ENCODE peak calls at places on chromosomes 3 and 15, in seven cellular contexts. One of them, this sample, is unnamed. For H3K4me1 and H3K9me3, the result is how much of the 10 kb centered on the place peaks cover.

GRCh38 chr3:188294823-188295487 is 141.0 kb downstream of the LPP start:
- DNase-seq in thoracic aorta: no peak
- DNase-seq in neural progenitor cell: no peak
- DNase-seq in uterus: no peak
- DNase-seq in CD8-positive, alpha-beta T cell: no peak
- DNase-seq in naive thymus-derived CD4-positive, alpha-beta T cell: no peak
- DNase-seq in CD8-positive, alpha-beta memory T cell: no peak
- DNase-seq in this sample: no peak

GRCh38 chr3:126024049-126024854 is 55.3 kb downstream of the ROPN1B start:
- DNase-seq in thoracic aorta: no peak
- DNase-seq in CD8-positive, alpha-beta T cell: no peak
- DNase-seq in naive thymus-derived CD4-positive, alpha-beta T cell: no peak
- DNase-seq in neural progenitor cell: no peak
- DNase-seq in CD8-positive, alpha-beta memory T cell: no peak
- DNase-seq in uterus: no peak
- DNase-seq in this sample: no peak

GRCh38 chr15:78956937-78957336 is 12.1 kb upstream of the CTSH start:
- DNase-seq in uterus: no peak
- DNase-seq in naive thymus-derived CD4-positive, alpha-beta T cell: no peak
- DNase-seq in CD8-positive, alpha-beta T cell: no peak
- DNase-seq in thoracic aorta: no peak
- DNase-seq in neural progenitor cell: no peak
- DNase-seq in CD8-positive, alpha-beta memory T cell: no peak
- DNase-seq in this sample: no peak

GRCh38 chr15:89095556-89095955 is 7.3 kb downstream of the ABHD2 start:
- DNase-seq in neural progenitor cell: no peak
- DNase-seq in CD8-positive, alpha-beta T cell: no peak
- DNase-seq in uterus: no peak
- DNase-seq in CD8-positive, alpha-beta memory T cell: no peak
- DNase-seq in naive thymus-derived CD4-positive, alpha-beta T cell: no peak
- DNase-seq in thoracic aorta: no peak
- DNase-seq in this sample: no peak

GRCh38 chr15:63019539-63020109 is 22.9 kb upstream of the TPM1 start:
- DNase-seq in CD8-positive, alpha-beta T cell: no peak
- DNase-seq in CD8-positive, alpha-beta memory T cell: no peak
- DNase-seq in neural progenitor cell: peak
- DNase-seq in thoracic aorta: no peak
- DNase-seq in naive thymus-derived CD4-positive, alpha-beta T cell: no peak
- DNase-seq in uterus: peak
- DNase-seq in this sample: no peak

GRCh38 chr15:67090297-67091072 is 25.1 kb downstream of the SMAD3 start:
- DNase-seq in thoracic aorta: no peak
- DNase-seq in uterus: no peak
- DNase-seq in CD8-positive, alpha-beta memory T cell: no peak
- DNase-seq in neural progenitor cell: no peak
- DNase-seq in naive thymus-derived CD4-positive, alpha-beta T cell: no peak
- DNase-seq in CD8-positive, alpha-beta T cell: no peak
- DNase-seq in this sample: no peak

GRCh38 chr3:46713898-46714552 is 3.6 kb downstream of the PRSS50 start:
- DNase-seq in CD8-positive, alpha-beta memory T cell: no peak
- DNase-seq in CD8-positive, alpha-beta T cell: no peak
- DNase-seq in uterus: no peak
- DNase-seq in thoracic aorta: no peak
- DNase-seq in neural progenitor cell: no peak
- DNase-seq in naive thymus-derived CD4-positive, alpha-beta T cell: no peak
- DNase-seq in this sample: no peak

GRCh38 chr15:74228723-74229081 is 7.4 kb upstream of the CCDC33 start:
- DNase-seq in CD8-positive, alpha-beta T cell: no peak
- DNase-seq in uterus: no peak
- DNase-seq in thoracic aorta: no peak
- DNase-seq in CD8-positive, alpha-beta memory T cell: no peak
- DNase-seq in naive thymus-derived CD4-positive, alpha-beta T cell: no peak
- DNase-seq in neural progenitor cell: peak
- DNase-seq in this sample: no peak

GRCh38 chr3:186476044-186476468 is 68.1 kb downstream of the CRYGS start:
- DNase-seq in naive thymus-derived CD4-positive, alpha-beta T cell: no peak
- DNase-seq in CD8-positive, alpha-beta T cell: no peak
- DNase-seq in uterus: no peak
- DNase-seq in CD8-positive, alpha-beta memory T cell: no peak
- DNase-seq in neural progenitor cell: no peak
- DNase-seq in thoracic aorta: no peak
- DNase-seq in this sample: no peak

GRCh38 chr15:81752149-81752942 is 293.5 kb downstream of the MEX3B start:
- DNase-seq in uterus: peak
- DNase-seq in thoracic aorta: no peak
- DNase-seq in CD8-positive, alpha-beta T cell: no peak
- DNase-seq in naive thymus-derived CD4-positive, alpha-beta T cell: no peak
- DNase-seq in neural progenitor cell: peak
- DNase-seq in CD8-positive, alpha-beta memory T cell: no peak
- DNase-seq in this sample: no peak

GRCh38 chr3:52218454-52218853 is 7.0 kb downstream of the TLR9 start:
- DNase-seq in CD8-positive, alpha-beta memory T cell: peak
- DNase-seq in thoracic aorta: no peak
- DNase-seq in uterus: no peak
- DNase-seq in CD8-positive, alpha-beta T cell: peak
- DNase-seq in neural progenitor cell: no peak
- DNase-seq in naive thymus-derived CD4-positive, alpha-beta T cell: no peak
- DNase-seq in this sample: no peak

DNA sequence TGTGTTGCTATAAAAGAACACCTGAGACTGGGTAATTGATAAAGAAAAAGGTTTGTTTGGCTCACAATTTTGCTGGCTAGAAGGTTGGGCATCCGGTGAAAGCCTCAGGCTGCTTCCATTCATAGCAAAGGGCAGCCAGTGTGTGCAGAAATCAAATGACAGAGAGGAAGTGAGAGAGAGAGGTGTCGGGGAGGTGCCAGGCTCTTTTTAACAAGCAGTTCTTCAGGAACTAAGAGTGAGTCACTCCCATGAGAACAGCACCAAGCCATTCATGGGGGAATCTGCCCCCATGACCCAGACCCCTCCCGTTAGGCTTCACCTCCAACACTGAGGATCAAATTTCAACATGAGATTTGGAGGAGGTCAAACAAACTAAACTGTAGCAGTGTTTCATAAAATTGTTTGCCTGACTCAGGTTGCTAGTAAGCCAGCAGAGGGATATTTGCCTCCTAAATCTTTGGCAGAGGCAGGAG is 4.5 kb upstream of the PARP15 start:
- DNase-seq in CD8-positive, alpha-beta memory T cell: peak
- DNase-seq in uterus: peak
- DNase-seq in naive thymus-derived CD4-positive, alpha-beta T cell: no peak
- DNase-seq in neural progenitor cell: peak
- DNase-seq in CD8-positive, alpha-beta T cell: no peak
- DNase-seq in thoracic aorta: no peak
- DNase-seq in this sample: peak
- H3K4me1 ChIP-seq in CD8-positive, alpha-beta memory T cell: under half
- H3K4me1 ChIP-seq in uterus: under half
- H3K4me1 ChIP-seq in naive thymus-derived CD4-positive, alpha-beta T cell: under half
- H3K4me1 ChIP-seq in neural progenitor cell: under half
- H3K4me1 ChIP-seq in CD8-positive, alpha-beta T cell: under half
- H3K4me1 ChIP-seq in thoracic aorta: under half
- H3K4me1 ChIP-seq in this sample: half or more

GRCh38 chr15:73153447-73153846 is 101.2 kb downstream of the NEO1 start:
- DNase-seq in CD8-positive, alpha-beta T cell: no peak
- DNase-seq in naive thymus-derived CD4-positive, alpha-beta T cell: no peak
- DNase-seq in uterus: no peak
- DNase-seq in neural progenitor cell: no peak
- DNase-seq in thoracic aorta: no peak
- DNase-seq in CD8-positive, alpha-beta memory T cell: no peak
- DNase-seq in this sample: no peak
- H3K9me3 ChIP-seq in CD8-positive, alpha-beta T cell: under half
- H3K9me3 ChIP-seq in naive thymus-derived CD4-positive, alpha-beta T cell: under half
- H3K9me3 ChIP-seq in uterus: under half
- H3K9me3 ChIP-seq in neural progenitor cell: under half
- H3K9me3 ChIP-seq in thoracic aorta: under half
- H3K9me3 ChIP-seq in CD8-positive, alpha-beta memory T cell: under half
- H3K9me3 ChIP-seq in this sample: under half

GRCh38 chr3:123297627-123297899 is 95.8 kb downstream of the SEC22A start:
- DNase-seq in naive thymus-derived CD4-positive, alpha-beta T cell: no peak
- DNase-seq in CD8-positive, alpha-beta T cell: no peak
- DNase-seq in neural progenitor cell: peak
- DNase-seq in thoracic aorta: no peak
- DNase-seq in CD8-positive, alpha-beta memory T cell: no peak
- DNase-seq in uterus: no peak
- DNase-seq in this sample: no peak
- H3K4me1 ChIP-seq in naive thymus-derived CD4-positive, alpha-beta T cell: under half
- H3K4me1 ChIP-seq in CD8-positive, alpha-beta T cell: under half
- H3K4me1 ChIP-seq in neural progenitor cell: under half
- H3K4me1 ChIP-seq in thoracic aorta: under half
- H3K4me1 ChIP-seq in CD8-positive, alpha-beta memory T cell: under half
- H3K4me1 ChIP-seq in uterus: under half
- H3K4me1 ChIP-seq in this sample: under half

GRCh38 chr3:149831321-149831720 is 18.3 kb downstream of the RNF13 start:
- DNase-seq in CD8-positive, alpha-beta T cell: no peak
- DNase-seq in CD8-positive, alpha-beta memory T cell: no peak
- DNase-seq in uterus: no peak
- DNase-seq in neural progenitor cell: no peak
- DNase-seq in thoracic aorta: no peak
- DNase-seq in naive thymus-derived CD4-positive, alpha-beta T cell: no peak
- DNase-seq in this sample: no peak
- H3K9me3 ChIP-seq in CD8-positive, alpha-beta T cell: under half
- H3K9me3 ChIP-seq in CD8-positive, alpha-beta memory T cell: under half
- H3K9me3 ChIP-seq in uterus: under half
- H3K9me3 ChIP-seq in neural progenitor cell: under half
- H3K9me3 ChIP-seq in thoracic aorta: under half
- H3K9me3 ChIP-seq in naive thymus-derived CD4-positive, alpha-beta T cell: under half
- H3K9me3 ChIP-seq in this sample: under half

GRCh38 chr3:129312671-129313414 is 34.2 kb downstream of the HMCES start:
- DNase-seq in CD8-positive, alpha-beta memory T cell: no peak
- DNase-seq in CD8-positive, alpha-beta T cell: no peak
- DNase-seq in neural progenitor cell: no peak
- DNase-seq in thoracic aorta: no peak
- DNase-seq in uterus: no peak
- DNase-seq in naive thymus-derived CD4-positive, alpha-beta T cell: no peak
- DNase-seq in this sample: no peak

GRCh38 chr3:129314757-129315385 is 36.2 kb downstream of the HMCES start:
- DNase-seq in CD8-positive, alpha-beta T cell: peak
- DNase-seq in uterus: peak
- DNase-seq in naive thymus-derived CD4-positive, alpha-beta T cell: peak
- DNase-seq in thoracic aorta: peak
- DNase-seq in neural progenitor cell: peak
- DNase-seq in CD8-positive, alpha-beta memory T cell: peak
- DNase-seq in this sample: peak

GRCh38 chr3:129312021-129312639 is 33.5 kb downstream of the HMCES start:
- DNase-seq in neural progenitor cell: no peak
- DNase-seq in uterus: no peak
- DNase-seq in naive thymus-derived CD4-positive, alpha-beta T cell: no peak
- DNase-seq in CD8-positive, alpha-beta T cell: no peak
- DNase-seq in CD8-positive, alpha-beta memory T cell: no peak
- DNase-seq in thoracic aorta: no peak
- DNase-seq in this sample: peak

GRCh38 chr3:129313983-129314756 is 35.5 kb downstream of the HMCES start:
- DNase-seq in uterus: peak
- DNase-seq in neural progenitor cell: peak
- DNase-seq in naive thymus-derived CD4-positive, alpha-beta T cell: no peak
- DNase-seq in CD8-positive, alpha-beta T cell: no peak
- DNase-seq in CD8-positive, alpha-beta memory T cell: no peak
- DNase-seq in thoracic aorta: no peak
- DNase-seq in this sample: peak

DNA sequence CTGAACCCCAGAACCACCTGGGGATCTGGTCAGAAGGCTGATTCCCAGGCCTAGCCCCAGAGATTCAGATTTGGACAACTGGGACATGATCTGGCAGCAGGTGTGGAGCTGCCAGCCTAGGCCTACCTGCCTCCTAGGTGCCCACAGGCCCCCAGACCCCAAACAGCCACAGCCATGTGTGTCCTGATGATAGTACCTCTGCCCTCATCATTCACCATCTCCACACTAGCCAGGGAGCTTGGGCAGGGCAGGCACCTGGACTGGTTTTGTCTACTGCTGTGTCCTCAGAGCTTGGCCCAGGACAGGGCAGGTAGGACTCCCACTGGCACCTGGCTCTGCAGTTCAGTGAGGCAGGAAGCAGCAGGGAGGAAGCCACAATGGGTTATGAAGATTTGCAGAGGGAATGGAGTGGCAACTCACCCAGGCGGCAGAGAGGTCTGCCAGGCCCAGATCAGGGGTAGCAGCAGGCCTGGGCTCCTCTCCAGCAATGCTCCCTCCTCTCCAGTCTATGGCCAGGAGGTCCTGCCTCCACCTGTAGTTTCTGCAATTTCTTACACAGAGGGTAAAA is 34.8 kb downstream of the HMCES start:
- DNase-seq in CD8-positive, alpha-beta memory T cell: no peak
- DNase-seq in naive thymus-derived CD4-positive, alpha-beta T cell: no peak
- DNase-seq in thoracic aorta: no peak
- DNase-seq in neural progenitor cell: no peak
- DNase-seq in CD8-positive, alpha-beta T cell: no peak
- DNase-seq in uterus: no peak
- DNase-seq in this sample: no peak
- H3K4me1 ChIP-seq in CD8-positive, alpha-beta memory T cell: under half
- H3K4me1 ChIP-seq in naive thymus-derived CD4-positive, alpha-beta T cell: under half
- H3K4me1 ChIP-seq in thoracic aorta: under half
- H3K4me1 ChIP-seq in neural progenitor cell: under half
- H3K4me1 ChIP-seq in CD8-positive, alpha-beta T cell: under half
- H3K4me1 ChIP-seq in uterus: under half
- H3K4me1 ChIP-seq in this sample: under half

DNA sequence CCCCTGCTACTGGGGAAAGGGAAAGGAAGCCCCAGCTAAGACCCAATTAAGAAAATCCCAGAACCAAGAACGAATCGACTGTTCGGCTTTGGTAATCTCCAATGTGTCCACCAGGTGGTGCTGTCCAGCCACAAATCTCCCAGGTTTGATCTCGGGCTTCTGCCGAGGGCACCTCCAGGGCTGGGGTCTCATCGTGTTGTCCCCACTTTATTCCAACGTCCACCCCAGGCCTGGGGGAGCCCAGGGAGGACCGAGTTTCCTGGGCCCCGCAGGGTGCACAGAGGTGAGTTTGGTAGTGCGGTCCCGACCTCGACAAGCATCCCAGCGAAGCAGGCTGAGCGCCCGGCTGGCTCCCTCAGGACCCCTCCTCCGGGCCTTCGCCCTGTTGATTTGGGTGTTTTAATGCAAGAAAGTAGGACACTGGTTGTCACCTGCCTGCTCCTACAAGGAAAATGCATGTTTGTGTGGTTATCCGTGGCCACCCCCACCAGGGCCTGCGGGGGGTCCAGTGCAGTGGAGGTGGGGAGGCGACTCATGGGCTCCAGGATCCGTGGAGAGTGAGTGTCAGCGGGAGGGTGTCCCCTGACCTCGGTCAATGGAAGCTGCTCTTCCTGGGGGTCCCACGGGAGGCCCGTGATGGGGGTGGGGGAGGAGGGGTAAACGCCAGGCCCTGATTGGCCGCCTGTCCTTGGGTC is 185.0 kb downstream of the GOLGA6L6 start:
- DNase-seq in neural progenitor cell: no peak
- DNase-seq in CD8-positive, alpha-beta memory T cell: peak
- DNase-seq in uterus: peak
- DNase-seq in naive thymus-derived CD4-positive, alpha-beta T cell: peak
- DNase-seq in CD8-positive, alpha-beta T cell: peak
- DNase-seq in thoracic aorta: no peak
- DNase-seq in this sample: peak
- H3K9me3 ChIP-seq in neural progenitor cell: half or more
- H3K9me3 ChIP-seq in CD8-positive, alpha-beta memory T cell: under half
- H3K9me3 ChIP-seq in uterus: under half
- H3K9me3 ChIP-seq in naive thymus-derived CD4-positive, alpha-beta T cell: under half
- H3K9me3 ChIP-seq in CD8-positive, alpha-beta T cell: under half
- H3K9me3 ChIP-seq in thoracic aorta: under half
- H3K9me3 ChIP-seq in this sample: under half

GRCh38 chr15:68303134-68303533 is 25.6 kb downstream of the FEM1B start:
- DNase-seq in uterus: no peak
- DNase-seq in CD8-positive, alpha-beta T cell: no peak
- DNase-seq in thoracic aorta: no peak
- DNase-seq in neural progenitor cell: no peak
- DNase-seq in CD8-positive, alpha-beta memory T cell: no peak
- DNase-seq in naive thymus-derived CD4-positive, alpha-beta T cell: no peak
- DNase-seq in this sample: no peak
- H3K4me1 ChIP-seq in uterus: under half
- H3K4me1 ChIP-seq in CD8-positive, alpha-beta T cell: under half
- H3K4me1 ChIP-seq in thoracic aorta: under half
- H3K4me1 ChIP-seq in neural progenitor cell: under half
- H3K4me1 ChIP-seq in CD8-positive, alpha-beta memory T cell: under half
- H3K4me1 ChIP-seq in naive thymus-derived CD4-positive, alpha-beta T cell: under half
- H3K4me1 ChIP-seq in this sample: under half